ENCODE peak calls at places on chromosomes 3 and 15, in six cellular contexts. J is HepG2; A is breast epithelium; F is naive thymus-derived CD4-positive, alpha-beta T cell; E is uterus; N is Peyer's patch. U is an unnamed sample.

GRCh38 chr3:10950476-10951294 is 41.9 kb upstream of the SLC6A1 start:
- DNase-seq in J (peak; percentile 25), A (no peak), F (no peak), E (peak; percentile 24), N (no peak), U (no peak)

GRCh38 chr3:138082085-138082991 is 33.1 kb downstream of the DZIP1L start:
- DNase-seq in J (peak; percentile 22), A (no peak), F (no peak), E (peak; percentile 55), N (no peak), U (no peak)

GRCh38 chr15:68304611-68305337 is 27.2 kb downstream of the FEM1B start:
- DNase-seq in J (no peak), A (peak; percentile 16), F (no peak), E (peak; percentile 23), N (no peak), U (no peak)

GRCh38 chr15:34582461-34583357 is 742 bp downstream of the GOLGA8B start:
- DNase-seq in J (no peak), A (no peak), F (peak; percentile 10), E (no peak), N (peak; percentile 61), U (peak; percentile 24)

GRCh38 chr3:127857270-127857801 is 35.0 kb upstream of the MGLL start:
- DNase-seq in J (no peak), A (no peak), F (no peak), E (no peak), N (no peak), U (no peak)

GRCh38 chr3:140276698-140277097 is 341.7 kb downstream of the CLSTN2 start:
- DNase-seq in J (peak; percentile 9), A (no peak), F (no peak), E (no peak), N (no peak), U (no peak)

GRCh38 chr15:68415501-68416157 is 16.3 kb downstream of the ITGA11 start:
- DNase-seq in J (no peak), A (peak; percentile 11), F (no peak), E (peak; percentile 55), N (peak; percentile 8), U (no peak)

GRCh38 chr15:46934851-46935250 is 782.5 kb upstream of the SEMA6D start:
- DNase-seq in J (no peak), A (no peak), F (no peak), E (no peak), N (no peak), U (no peak)

GRCh38 chr3:71047616-71048531 is 535.7 kb downstream of the FOXP1 start:
- DNase-seq in J (no peak), A (no peak), F (no peak), E (no peak), N (no peak), U (no peak)
- H3K4me1 ChIP-seq in J (peaks cover 55% of the 10 kb centered on the region), A (peaks cover 7% of the 10 kb centered on the region), F (peaks cover 83% of the 10 kb centered on the region), E (peaks cover 30% of the 10 kb centered on the region), N (peaks cover 43% of the 10 kb centered on the region), U (peaks cover 85% of the 10 kb centered on the region)

GRCh38 chr3:149655826-149656599 is 1.8 kb downstream of the WWTR1 start:
- DNase-seq in J (no peak), A (no peak), F (no peak), E (no peak), N (no peak), U (no peak)

GRCh38 chr3:149654188-149654601 is 3.6 kb downstream of the WWTR1 start:
- DNase-seq in J (no peak), A (no peak), F (no peak), E (no peak), N (no peak), U (no peak)

GRCh38 chr3:149650828-149651227 is 7.0 kb downstream of the WWTR1 start:
- DNase-seq in J (no peak), A (no peak), F (no peak), E (no peak), N (no peak), U (no peak)

GRCh38 chr3:149653136-149653535 is 4.7 kb downstream of the WWTR1 start:
- DNase-seq in J (no peak), A (no peak), F (no peak), E (no peak), N (no peak), U (no peak)

GRCh38 chr3:149653564-149653963 is 4.3 kb downstream of the WWTR1 start:
- DNase-seq in J (peak; percentile 52), A (no peak), F (no peak), E (no peak), N (no peak), U (no peak)
- H3K4me3 ChIP-seq in J (peak overlapping the region; percentile 51), A (no peak overlapping the region), F (no peak overlapping the region), E (peak overlapping the region; percentile 95), N (no peak overlapping the region), U (no peak overlapping the region)

GRCh38 chr15:98842192-98842972 is 165.2 kb downstream of the PGPEP1L start:
- DNase-seq in J (peak; percentile 18), A (no peak), F (no peak), E (no peak), N (no peak), U (no peak)
- H3K27ac ChIP-seq in J (no peak overlapping the region), A (peak overlapping the region; percentile 49), F (no peak overlapping the region), E (no peak overlapping the region), N (no peak overlapping the region), U (no peak overlapping the region)

GRCh38 chr3:64318670-64319271 is 93.5 kb upstream of the PRICKLE2 start:
- DNase-seq in J (no peak), A (no peak), F (no peak), E (no peak), N (no peak), U (no peak)

GRCh38 chr3:64316971-64317370 is 91.7 kb upstream of the PRICKLE2 start:
- DNase-seq in J (no peak), A (no peak), F (no peak), E (no peak), N (no peak), U (no peak)

GRCh38 chr3:64321747-64322146 is 96.5 kb upstream of the PRICKLE2 start:
- DNase-seq in J (no peak), A (no peak), F (no peak), E (no peak), N (no peak), U (no peak)

GRCh38 chr3:64319391-64319790 is 94.1 kb upstream of the PRICKLE2 start:
- DNase-seq in J (no peak), A (no peak), F (no peak), E (no peak), N (no peak), U (no peak)

GRCh38 chr3:64318001-64318400 is 92.7 kb upstream of the PRICKLE2 start:
- DNase-seq in J (no peak), A (peak; percentile 68), F (no peak), E (no peak), N (no peak), U (no peak)
- H3K4me1 ChIP-seq in J (no peaks in the 10 kb centered on the region), A (no peaks in the 10 kb centered on the region), F (no peaks in the 10 kb centered on the region), E (no peaks in the 10 kb centered on the region), N (no peaks in the 10 kb centered on the region), U (no peaks in the 10 kb centered on the region)